ENCODE peak calls at places on chromosomes 7 and 10, in nine cellular contexts. One of them, this sample, is unnamed.

GRCh38 chr10:79019961-79020491 is 48.7 kb upstream of the ZMIZ1 start:
- DNase-seq in pancreas: no peak
- DNase-seq in hepatic stellate cell: no peak
- DNase-seq in AG04450: no peak
- DNase-seq in GM12891: no peak
- DNase-seq in activated T-cell treated with anti-CD3 and anti-CD28 coated beads for 1 hour: no peak
- DNase-seq in NCI-H1092: no peak
- DNase-seq in activated CD8-positive, alpha-beta memory T cell treated with anti-CD3 and anti-CD28 coated beads, Interleukin-2, amount 10 ng/mL, durations not matched to agents 7 days and 5 days: no peak
- DNase-seq in A549: no peak
- DNase-seq in this sample: peak; percentile 55

GRCh38 chr10:132623996-132624846 is 86.6 kb downstream of the INPP5A start:
- DNase-seq in activated T-cell treated with anti-CD3 and anti-CD28 coated beads for 1 hour: no peak
- DNase-seq in A549: no peak
- DNase-seq in pancreas: no peak
- DNase-seq in activated CD8-positive, alpha-beta memory T cell treated with anti-CD3 and anti-CD28 coated beads, Interleukin-2, amount 10 ng/mL, durations not matched to agents 7 days and 5 days: no peak
- DNase-seq in AG04450: no peak
- DNase-seq in NCI-H1092: no peak
- DNase-seq in hepatic stellate cell: no peak
- DNase-seq in GM12891: no peak
- DNase-seq in this sample: no peak

GRCh38 chr7:137081276-137081675 is 212.8 kb downstream of the CHRM2 start:
- DNase-seq in pancreas: no peak
- DNase-seq in A549: no peak
- DNase-seq in activated T-cell treated with anti-CD3 and anti-CD28 coated beads for 1 hour: no peak
- DNase-seq in AG04450: no peak
- DNase-seq in hepatic stellate cell: no peak
- DNase-seq in NCI-H1092: no peak
- DNase-seq in activated CD8-positive, alpha-beta memory T cell treated with anti-CD3 and anti-CD28 coated beads, Interleukin-2, amount 10 ng/mL, durations not matched to agents 7 days and 5 days: no peak
- DNase-seq in GM12891: no peak
- DNase-seq in this sample: peak; percentile 10

GRCh38 chr7:131642429-131642828 is 86.0 kb upstream of the PODXL start:
- DNase-seq in NCI-H1092: no peak
- DNase-seq in AG04450: no peak
- DNase-seq in hepatic stellate cell: no peak
- DNase-seq in GM12891: no peak
- DNase-seq in A549: no peak
- DNase-seq in activated CD8-positive, alpha-beta memory T cell treated with anti-CD3 and anti-CD28 coated beads, Interleukin-2, amount 10 ng/mL, durations not matched to agents 7 days and 5 days: no peak
- DNase-seq in pancreas: no peak
- DNase-seq in activated T-cell treated with anti-CD3 and anti-CD28 coated beads for 1 hour: no peak
- DNase-seq in this sample: peak; percentile 72

GRCh38 chr10:43170491-43170890 is 32.2 kb downstream of the CSGALNACT2 start:
- DNase-seq in activated CD8-positive, alpha-beta memory T cell treated with anti-CD3 and anti-CD28 coated beads, Interleukin-2, amount 10 ng/mL, durations not matched to agents 7 days and 5 days: no peak
- DNase-seq in NCI-H1092: no peak
- DNase-seq in AG04450: no peak
- DNase-seq in hepatic stellate cell: no peak
- DNase-seq in A549: peak; percentile 22
- DNase-seq in activated T-cell treated with anti-CD3 and anti-CD28 coated beads for 1 hour: no peak
- DNase-seq in GM12891: no peak
- DNase-seq in pancreas: no peak
- DNase-seq in this sample: no peak

GRCh38 chr7:28068811-28069216 is 111.8 kb downstream of the JAZF1 start:
- DNase-seq in hepatic stellate cell: peak; percentile 50
- DNase-seq in GM12891: no peak
- DNase-seq in A549: no peak
- DNase-seq in activated T-cell treated with anti-CD3 and anti-CD28 coated beads for 1 hour: no peak
- DNase-seq in AG04450: no peak
- DNase-seq in NCI-H1092: peak; percentile 20
- DNase-seq in activated CD8-positive, alpha-beta memory T cell treated with anti-CD3 and anti-CD28 coated beads, Interleukin-2, amount 10 ng/mL, durations not matched to agents 7 days and 5 days: no peak
- DNase-seq in pancreas: no peak
- DNase-seq in this sample: peak; percentile 51

GRCh38 chr10:132193907-132194552 is 7.3 kb downstream of the DPYSL4 start:
- DNase-seq in AG04450: no peak
- DNase-seq in GM12891: no peak
- DNase-seq in hepatic stellate cell: peak; percentile 58
- DNase-seq in activated T-cell treated with anti-CD3 and anti-CD28 coated beads for 1 hour: no peak
- DNase-seq in activated CD8-positive, alpha-beta memory T cell treated with anti-CD3 and anti-CD28 coated beads, Interleukin-2, amount 10 ng/mL, durations not matched to agents 7 days and 5 days: peak; percentile 51
- DNase-seq in NCI-H1092: no peak
- DNase-seq in pancreas: no peak
- DNase-seq in A549: no peak
- DNase-seq in this sample: peak; percentile 76

GRCh38 chr10:58360412-58361004 is 24.7 kb upstream of the TFAM start:
- DNase-seq in hepatic stellate cell: no peak
- DNase-seq in activated T-cell treated with anti-CD3 and anti-CD28 coated beads for 1 hour: no peak
- DNase-seq in A549: no peak
- DNase-seq in pancreas: no peak
- DNase-seq in AG04450: no peak
- DNase-seq in GM12891: no peak
- DNase-seq in activated CD8-positive, alpha-beta memory T cell treated with anti-CD3 and anti-CD28 coated beads, Interleukin-2, amount 10 ng/mL, durations not matched to agents 7 days and 5 days: no peak
- DNase-seq in NCI-H1092: no peak
- DNase-seq in this sample: no peak

GRCh38 chr7:27723086-27723485 is 16.9 kb upstream of the TAX1BP1 start:
- DNase-seq in activated CD8-positive, alpha-beta memory T cell treated with anti-CD3 and anti-CD28 coated beads, Interleukin-2, amount 10 ng/mL, durations not matched to agents 7 days and 5 days: no peak
- DNase-seq in GM12891: no peak
- DNase-seq in NCI-H1092: no peak
- DNase-seq in pancreas: peak; percentile 34
- DNase-seq in A549: peak; percentile 59
- DNase-seq in hepatic stellate cell: no peak
- DNase-seq in activated T-cell treated with anti-CD3 and anti-CD28 coated beads for 1 hour: no peak
- DNase-seq in AG04450: no peak
- DNase-seq in this sample: peak; percentile 21

GRCh38 chr10:11509036-11509435 is 102.4 kb downstream of the USP6NL start:
- DNase-seq in pancreas: no peak
- DNase-seq in GM12891: no peak
- DNase-seq in hepatic stellate cell: no peak
- DNase-seq in A549: no peak
- DNase-seq in activated T-cell treated with anti-CD3 and anti-CD28 coated beads for 1 hour: no peak
- DNase-seq in NCI-H1092: no peak
- DNase-seq in AG04450: no peak
- DNase-seq in activated CD8-positive, alpha-beta memory T cell treated with anti-CD3 and anti-CD28 coated beads, Interleukin-2, amount 10 ng/mL, durations not matched to agents 7 days and 5 days: no peak
- DNase-seq in this sample: no peak

GRCh38 chr7:50608196-50608906 is 43.1 kb upstream of the DDC start:
- DNase-seq in hepatic stellate cell: no peak
- DNase-seq in AG04450: no peak
- DNase-seq in A549: no peak
- DNase-seq in activated T-cell treated with anti-CD3 and anti-CD28 coated beads for 1 hour: no peak
- DNase-seq in activated CD8-positive, alpha-beta memory T cell treated with anti-CD3 and anti-CD28 coated beads, Interleukin-2, amount 10 ng/mL, durations not matched to agents 7 days and 5 days: peak; percentile 37
- DNase-seq in GM12891: no peak
- DNase-seq in pancreas: no peak
- DNase-seq in NCI-H1092: no peak
- DNase-seq in this sample: no peak

GRCh38 chr10:21519981-21520436 is 5.5 kb downstream of the SKIDA1 start:
- DNase-seq in pancreas: no peak
- DNase-seq in activated CD8-positive, alpha-beta memory T cell treated with anti-CD3 and anti-CD28 coated beads, Interleukin-2, amount 10 ng/mL, durations not matched to agents 7 days and 5 days: no peak
- DNase-seq in AG04450: no peak
- DNase-seq in A549: peak; percentile 33
- DNase-seq in GM12891: no peak
- DNase-seq in NCI-H1092: peak; percentile 24
- DNase-seq in activated T-cell treated with anti-CD3 and anti-CD28 coated beads for 1 hour: no peak
- DNase-seq in hepatic stellate cell: no peak
- DNase-seq in this sample: peak; percentile 60

GRCh38 chr7:13021566-13021965 is 334.1 kb downstream of the ARL4A start:
- DNase-seq in AG04450: no peak
- DNase-seq in A549: no peak
- DNase-seq in activated T-cell treated with anti-CD3 and anti-CD28 coated beads for 1 hour: no peak
- DNase-seq in NCI-H1092: no peak
- DNase-seq in GM12891: no peak
- DNase-seq in hepatic stellate cell: no peak
- DNase-seq in pancreas: no peak
- DNase-seq in activated CD8-positive, alpha-beta memory T cell treated with anti-CD3 and anti-CD28 coated beads, Interleukin-2, amount 10 ng/mL, durations not matched to agents 7 days and 5 days: no peak
- DNase-seq in this sample: no peak

GRCh38 chr10:88390041-88390440 is 193.1 kb downstream of the RNLS start:
- DNase-seq in GM12891: no peak
- DNase-seq in activated T-cell treated with anti-CD3 and anti-CD28 coated beads for 1 hour: no peak
- DNase-seq in hepatic stellate cell: no peak
- DNase-seq in AG04450: no peak
- DNase-seq in A549: no peak
- DNase-seq in NCI-H1092: no peak
- DNase-seq in pancreas: no peak
- DNase-seq in activated CD8-positive, alpha-beta memory T cell treated with anti-CD3 and anti-CD28 coated beads, Interleukin-2, amount 10 ng/mL, durations not matched to agents 7 days and 5 days: no peak
- DNase-seq in this sample: no peak

GRCh38 chr10:133163889-133164815 is 4.1 kb downstream of the KNDC1 start:
- DNase-seq in NCI-H1092: no peak
- DNase-seq in activated CD8-positive, alpha-beta memory T cell treated with anti-CD3 and anti-CD28 coated beads, Interleukin-2, amount 10 ng/mL, durations not matched to agents 7 days and 5 days: no peak
- DNase-seq in A549: no peak
- DNase-seq in GM12891: no peak
- DNase-seq in activated T-cell treated with anti-CD3 and anti-CD28 coated beads for 1 hour: no peak
- DNase-seq in AG04450: no peak
- DNase-seq in hepatic stellate cell: no peak
- DNase-seq in pancreas: peak; percentile 8
- DNase-seq in this sample: no peak

GRCh38 chr10:79407811-79408795 is 37.3 kb downstream of the ZCCHC24 start:
- DNase-seq in GM12891: no peak
- DNase-seq in pancreas: no peak
- DNase-seq in activated CD8-positive, alpha-beta memory T cell treated with anti-CD3 and anti-CD28 coated beads, Interleukin-2, amount 10 ng/mL, durations not matched to agents 7 days and 5 days: no peak
- DNase-seq in NCI-H1092: no peak
- DNase-seq in AG04450: peak; percentile 43
- DNase-seq in hepatic stellate cell: peak; percentile 67
- DNase-seq in activated T-cell treated with anti-CD3 and anti-CD28 coated beads for 1 hour: no peak
- DNase-seq in A549: no peak
- DNase-seq in this sample: peak; percentile 83

GRCh38 chr7:115558186-115558585 is 472.4 kb downstream of the TFEC start:
- DNase-seq in activated T-cell treated with anti-CD3 and anti-CD28 coated beads for 1 hour: no peak
- DNase-seq in hepatic stellate cell: no peak
- DNase-seq in activated CD8-positive, alpha-beta memory T cell treated with anti-CD3 and anti-CD28 coated beads, Interleukin-2, amount 10 ng/mL, durations not matched to agents 7 days and 5 days: no peak
- DNase-seq in AG04450: no peak
- DNase-seq in NCI-H1092: no peak
- DNase-seq in A549: no peak
- DNase-seq in pancreas: no peak
- DNase-seq in GM12891: no peak
- DNase-seq in this sample: peak; percentile 21

GRCh38 chr7:25557379-25557916 is 329.2 kb upstream of the NPVF start:
- DNase-seq in A549: no peak
- DNase-seq in GM12891: no peak
- DNase-seq in AG04450: no peak
- DNase-seq in hepatic stellate cell: no peak
- DNase-seq in NCI-H1092: no peak
- DNase-seq in activated T-cell treated with anti-CD3 and anti-CD28 coated beads for 1 hour: no peak
- DNase-seq in pancreas: no peak
- DNase-seq in activated CD8-positive, alpha-beta memory T cell treated with anti-CD3 and anti-CD28 coated beads, Interleukin-2, amount 10 ng/mL, durations not matched to agents 7 days and 5 days: no peak
- DNase-seq in this sample: no peak

GRCh38 chr10:74058658-74059057 is 60.7 kb downstream of the VCL start:
- DNase-seq in GM12891: no peak
- DNase-seq in AG04450: no peak
- DNase-seq in activated T-cell treated with anti-CD3 and anti-CD28 coated beads for 1 hour: no peak
- DNase-seq in pancreas: no peak
- DNase-seq in activated CD8-positive, alpha-beta memory T cell treated with anti-CD3 and anti-CD28 coated beads, Interleukin-2, amount 10 ng/mL, durations not matched to agents 7 days and 5 days: peak; percentile 54
- DNase-seq in hepatic stellate cell: no peak
- DNase-seq in NCI-H1092: peak; percentile 37
- DNase-seq in A549: peak; percentile 61
- DNase-seq in this sample: no peak

GRCh38 chr7:123673137-123673732 is 17.6 kb downstream of the LMOD2 start:
- DNase-seq in pancreas: no peak
- DNase-seq in NCI-H1092: no peak
- DNase-seq in GM12891: no peak
- DNase-seq in AG04450: no peak
- DNase-seq in A549: no peak
- DNase-seq in hepatic stellate cell: no peak
- DNase-seq in activated CD8-positive, alpha-beta memory T cell treated with anti-CD3 and anti-CD28 coated beads, Interleukin-2, amount 10 ng/mL, durations not matched to agents 7 days and 5 days: no peak
- DNase-seq in activated T-cell treated with anti-CD3 and anti-CD28 coated beads for 1 hour: no peak
- DNase-seq in this sample: no peak

GRCh38 chr10:14658331-14659122 is 116.2 kb downstream of the FAM107B start:
- DNase-seq in AG04450: peak; percentile 44
- DNase-seq in hepatic stellate cell: no peak
- DNase-seq in pancreas: no peak
- DNase-seq in A549: peak; percentile 95
- DNase-seq in NCI-H1092: no peak
- DNase-seq in activated CD8-positive, alpha-beta memory T cell treated with anti-CD3 and anti-CD28 coated beads, Interleukin-2, amount 10 ng/mL, durations not matched to agents 7 days and 5 days: no peak
- DNase-seq in GM12891: no peak
- DNase-seq in activated T-cell treated with anti-CD3 and anti-CD28 coated beads for 1 hour: no peak
- DNase-seq in this sample: peak; percentile 40

GRCh38 chr7:82183633-82184032 is 259.9 kb downstream of the CACNA2D1 start:
- DNase-seq in hepatic stellate cell: peak; percentile 4
- DNase-seq in GM12891: no peak
- DNase-seq in NCI-H1092: no peak
- DNase-seq in pancreas: no peak
- DNase-seq in A549: no peak
- DNase-seq in activated CD8-positive, alpha-beta memory T cell treated with anti-CD3 and anti-CD28 coated beads, Interleukin-2, amount 10 ng/mL, durations not matched to agents 7 days and 5 days: no peak
- DNase-seq in activated T-cell treated with anti-CD3 and anti-CD28 coated beads for 1 hour: no peak
- DNase-seq in AG04450: no peak
- DNase-seq in this sample: peak; percentile 15

GRCh38 chr10:111076682-111077661 is at the start of gene ADRA2A:
- DNase-seq in activated T-cell treated with anti-CD3 and anti-CD28 coated beads for 1 hour: no peak
- DNase-seq in hepatic stellate cell: peak; percentile 47
- DNase-seq in pancreas: peak; percentile 77
- DNase-seq in GM12891: peak; percentile 54
- DNase-seq in NCI-H1092: no peak
- DNase-seq in AG04450: no peak
- DNase-seq in A549: peak; percentile 44
- DNase-seq in activated CD8-positive, alpha-beta memory T cell treated with anti-CD3 and anti-CD28 coated beads, Interleukin-2, amount 10 ng/mL, durations not matched to agents 7 days and 5 days: no peak
- DNase-seq in this sample: peak; percentile 94

GRCh38 chr7:4815609-4816418 is 40.4 kb downstream of the AP5Z1 start:
- DNase-seq in pancreas: no peak
- DNase-seq in AG04450: no peak
- DNase-seq in A549: no peak
- DNase-seq in activated CD8-positive, alpha-beta memory T cell treated with anti-CD3 and anti-CD28 coated beads, Interleukin-2, amount 10 ng/mL, durations not matched to agents 7 days and 5 days: no peak
- DNase-seq in NCI-H1092: no peak
- DNase-seq in GM12891: no peak
- DNase-seq in activated T-cell treated with anti-CD3 and anti-CD28 coated beads for 1 hour: no peak
- DNase-seq in hepatic stellate cell: no peak
- DNase-seq in this sample: no peak

GRCh38 chr10:70909326-70909935 is 21.1 kb upstream of the PCBD1 start:
- DNase-seq in NCI-H1092: no peak
- DNase-seq in AG04450: no peak
- DNase-seq in pancreas: no peak
- DNase-seq in GM12891: no peak
- DNase-seq in hepatic stellate cell: no peak
- DNase-seq in A549: no peak
- DNase-seq in activated CD8-positive, alpha-beta memory T cell treated with anti-CD3 and anti-CD28 coated beads, Interleukin-2, amount 10 ng/mL, durations not matched to agents 7 days and 5 days: no peak
- DNase-seq in activated T-cell treated with anti-CD3 and anti-CD28 coated beads for 1 hour: no peak
- DNase-seq in this sample: no peak

GRCh38 chr7:139044813-139045794 is 9.3 kb upstream of the ZC3HAV1L start:
- DNase-seq in AG04450: no peak
- DNase-seq in hepatic stellate cell: no peak
- DNase-seq in GM12891: no peak
- DNase-seq in activated CD8-positive, alpha-beta memory T cell treated with anti-CD3 and anti-CD28 coated beads, Interleukin-2, amount 10 ng/mL, durations not matched to agents 7 days and 5 days: peak; percentile 64
- DNase-seq in A549: no peak
- DNase-seq in pancreas: no peak
- DNase-seq in activated T-cell treated with anti-CD3 and anti-CD28 coated beads for 1 hour: no peak
- DNase-seq in NCI-H1092: no peak
- DNase-seq in this sample: no peak

GRCh38 chr7:114944742-114945625 is 23.1 kb downstream of the MDFIC start:
- DNase-seq in pancreas: peak; percentile 32
- DNase-seq in activated CD8-positive, alpha-beta memory T cell treated with anti-CD3 and anti-CD28 coated beads, Interleukin-2, amount 10 ng/mL, durations not matched to agents 7 days and 5 days: no peak
- DNase-seq in activated T-cell treated with anti-CD3 and anti-CD28 coated beads for 1 hour: no peak
- DNase-seq in A549: no peak
- DNase-seq in NCI-H1092: no peak
- DNase-seq in AG04450: peak; percentile 73
- DNase-seq in hepatic stellate cell: peak; percentile 34
- DNase-seq in GM12891: no peak
- DNase-seq in this sample: peak; percentile 85

GRCh38 chr10:75283150-75284096 is 47.7 kb upstream of the COMTD1 start:
- DNase-seq in AG04450: no peak
- DNase-seq in A549: no peak
- DNase-seq in activated CD8-positive, alpha-beta memory T cell treated with anti-CD3 and anti-CD28 coated beads, Interleukin-2, amount 10 ng/mL, durations not matched to agents 7 days and 5 days: no peak
- DNase-seq in NCI-H1092: no peak
- DNase-seq in hepatic stellate cell: peak; percentile 74
- DNase-seq in pancreas: no peak
- DNase-seq in activated T-cell treated with anti-CD3 and anti-CD28 coated beads for 1 hour: no peak
- DNase-seq in GM12891: no peak
- DNase-seq in this sample: peak; percentile 71

GRCh38 chr7:99372275-99373085 is 2.0 kb upstream of the ARPC1B start:
- DNase-seq in A549: no peak
- DNase-seq in AG04450: no peak
- DNase-seq in NCI-H1092: no peak
- DNase-seq in activated T-cell treated with anti-CD3 and anti-CD28 coated beads for 1 hour: no peak
- DNase-seq in GM12891: no peak
- DNase-seq in activated CD8-positive, alpha-beta memory T cell treated with anti-CD3 and anti-CD28 coated beads, Interleukin-2, amount 10 ng/mL, durations not matched to agents 7 days and 5 days: no peak
- DNase-seq in hepatic stellate cell: no peak
- DNase-seq in pancreas: no peak
- DNase-seq in this sample: peak; percentile 64

GRCh38 chr10:132557696-132558515 is 20.3 kb downstream of the INPP5A start:
- DNase-seq in A549: no peak
- DNase-seq in activated T-cell treated with anti-CD3 and anti-CD28 coated beads for 1 hour: no peak
- DNase-seq in activated CD8-positive, alpha-beta memory T cell treated with anti-CD3 and anti-CD28 coated beads, Interleukin-2, amount 10 ng/mL, durations not matched to agents 7 days and 5 days: no peak
- DNase-seq in GM12891: no peak
- DNase-seq in hepatic stellate cell: no peak
- DNase-seq in pancreas: peak; percentile 12
- DNase-seq in NCI-H1092: no peak
- DNase-seq in AG04450: no peak
- DNase-seq in this sample: no peak

GRCh38 chr10:3477683-3478082 is 305.1 kb upstream of the PITRM1 start:
- DNase-seq in A549: peak; percentile 26
- DNase-seq in activated T-cell treated with anti-CD3 and anti-CD28 coated beads for 1 hour: no peak
- DNase-seq in hepatic stellate cell: no peak
- DNase-seq in activated CD8-positive, alpha-beta memory T cell treated with anti-CD3 and anti-CD28 coated beads, Interleukin-2, amount 10 ng/mL, durations not matched to agents 7 days and 5 days: no peak
- DNase-seq in NCI-H1092: no peak
- DNase-seq in pancreas: no peak
- DNase-seq in GM12891: no peak
- DNase-seq in AG04450: peak; percentile 69
- DNase-seq in this sample: peak; percentile 47

This sample was measured in GM03348.